ENCODE peak calls at places on chromosomes 16 and 17, in ten cellular contexts. H, X, M, I, U, K, B, N, J and L are unnamed samples.

GRCh38 chr17:1529863-1530262 is 13.5 kb upstream of the INPP5K start:
- DNase-seq in H (no peak), X (no peak), M (no peak), I (no peak), U (no peak), K (no peak), B (no peak), N (no peak), J (no peak), L (no peak)

GRCh38 chr17:292531-293382 is 59.9 kb downstream of the RPH3AL start:
- DNase-seq in H (no peak), X (no peak), M (peak), I (peak), U (no peak), K (no peak), B (no peak), N (no peak), J (peak), L (no peak)

GRCh38 chr16:57784334-57784733 is 18.0 kb downstream of the KIFC3 start:
- DNase-seq in H (no peak), X (no peak), M (no peak), I (no peak), U (no peak), K (no peak), B (no peak), N (no peak), J (no peak), L (no peak)

GRCh38 chr16:67236551-67237395 is 9.8 kb downstream of the TMEM208 start:
- DNase-seq in H (no peak), X (peak), M (peak), I (peak), U (peak), K (peak), B (no peak), N (peak), J (no peak), L (no peak)

GRCh38 chr17:44798352-44798751 is 31.7 kb downstream of the GJC1 start:
- DNase-seq in H (no peak), X (no peak), M (no peak), I (no peak), U (no peak), K (no peak), B (no peak), N (no peak), J (no peak), L (no peak)

GRCh38 chr17:57834146-57834741 is 15.6 kb downstream of the MRPS23 start:
- DNase-seq in H (no peak), X (peak), M (peak), I (peak), U (no peak), K (no peak), B (no peak), N (peak), J (no peak), L (no peak)

GRCh38 chr17:1490643-1491405 is 1.7 kb downstream of the MYO1C start:
- DNase-seq in H (no peak), X (peak), M (peak), I (peak), U (peak), K (peak), B (no peak), N (peak), J (peak), L (no peak)

GRCh38 chr16:27489421-27489820 is 60.3 kb downstream of the GTF3C1 start:
- DNase-seq in H (no peak), X (no peak), M (no peak), I (no peak), U (no peak), K (no peak), B (no peak), N (no peak), J (no peak), L (no peak)

GRCh38 chr16:67504190-67505021 is 21.1 kb upstream of the AGRP start:
- DNase-seq in H (no peak), X (peak), M (no peak), I (no peak), U (no peak), K (no peak), B (no peak), N (peak), J (peak), L (no peak)

GRCh38 chr17:75654176-75654575 is 12.8 kb downstream of the RECQL5 start:
- DNase-seq in H (no peak), X (peak), M (no peak), I (no peak), U (no peak), K (no peak), B (no peak), N (peak), J (no peak), L (no peak)

GRCh38 chr17:73231363-73231762 is 30.3 kb downstream of the CPSF4L start:
- DNase-seq in H (no peak), X (peak), M (no peak), I (no peak), U (no peak), K (no peak), B (no peak), N (peak), J (no peak), L (no peak)

GRCh38 chr17:73513426-73513825 is 130.8 kb downstream of the SDK2 start:
- DNase-seq in H (no peak), X (no peak), M (no peak), I (no peak), U (no peak), K (no peak), B (no peak), N (no peak), J (no peak), L (no peak)

GRCh38 chr16:66933776-66934137 is 445 bp downstream of the CIAO2B start:
- DNase-seq in H (no peak), X (peak), M (no peak), I (no peak), U (no peak), K (no peak), B (no peak), N (no peak), J (no peak), L (no peak)

GRCh38 chr16:86657972-86658371 is 79.6 kb downstream of the FOXL1 start:
- DNase-seq in H (no peak), X (no peak), M (no peak), I (no peak), U (no peak), K (no peak), B (no peak), N (no peak), J (peak), L (no peak)

GRCh38 chr16:74716355-74716754 is 15.7 kb upstream of the MLKL start:
- DNase-seq in H (no peak), X (no peak), M (no peak), I (no peak), U (no peak), K (no peak), B (no peak), N (no peak), J (no peak), L (no peak)
- TF ChIP-seq CTCF in H (no peak), X (no peak), M (no peak), I (no peak), U (no peak), K (no peak), B (no peak), N (no peak), J (no peak), L (no peak)

GRCh38 chr16:25135239-25135878 is 23.8 kb downstream of the LCMT1 start:
- DNase-seq in H (no peak), X (peak), M (no peak), I (no peak), U (no peak), K (no peak), B (no peak), N (peak), J (no peak), L (no peak)
- TF ChIP-seq CTCF in H (no peak), X (peak), M (no peak), I (no peak), U (no peak), K (no peak), B (no peak), N (peak), J (no peak), L (peak)

DNA sequence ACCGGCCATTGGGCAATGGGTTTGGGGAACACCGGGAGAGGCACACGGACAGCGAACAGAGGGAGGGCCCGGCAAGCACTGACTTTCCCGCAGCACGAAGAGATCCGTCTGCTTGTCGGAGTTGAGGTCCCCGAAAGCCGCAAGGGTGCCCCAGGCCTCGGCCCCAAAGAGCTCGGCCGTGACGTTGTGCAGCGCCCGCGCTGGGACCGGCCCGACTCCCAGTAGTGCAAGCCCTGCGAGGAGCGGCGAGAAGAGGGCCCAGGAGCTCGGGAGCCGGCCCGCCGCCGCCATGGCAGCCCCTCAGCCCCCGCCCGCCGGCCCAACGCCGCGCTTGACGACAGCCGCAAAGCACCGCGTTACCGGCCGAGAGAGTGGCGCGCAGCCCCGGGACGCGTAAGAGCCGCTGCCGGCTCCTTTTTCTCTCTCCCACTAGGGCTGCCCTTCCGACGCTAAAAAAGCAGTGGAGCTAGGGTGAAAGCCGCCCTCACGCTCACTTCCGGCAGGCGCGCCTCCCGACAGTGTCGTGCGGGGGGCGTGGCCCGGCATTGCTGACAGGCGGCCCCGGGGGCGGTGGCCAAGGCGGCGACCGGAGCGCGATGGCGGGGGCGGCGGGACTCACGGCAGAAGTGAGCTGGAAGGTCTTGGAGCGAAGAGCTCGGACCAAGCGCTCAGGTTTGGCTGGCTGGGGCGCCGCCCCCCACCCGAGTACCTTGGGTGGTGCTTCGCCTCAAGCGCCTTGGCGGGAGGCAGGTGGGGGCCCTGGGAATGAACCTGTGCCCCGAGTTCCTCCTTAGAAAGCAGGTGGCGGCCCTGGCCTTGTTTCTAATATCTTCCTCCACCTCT is at the start of the genes ITFG1 and PHKB:
- DNase-seq in H (peak), X (peak), M (peak), I (peak), U (peak), K (peak), B (peak), N (peak), J (peak), L (peak)
- TF ChIP-seq CTCF in H (no peak), X (no peak), M (no peak), I (no peak), U (peak), K (no peak), B (no peak), N (no peak), J (no peak), L (no peak)

GRCh38 chr17:50676065-50676975 is 31.4 kb downstream of the ANKRD40 start:
- DNase-seq in H (peak), X (peak), M (no peak), I (no peak), U (no peak), K (no peak), B (no peak), N (no peak), J (peak), L (no peak)
- TF ChIP-seq CTCF in H (no peak), X (no peak), M (no peak), I (no peak), U (no peak), K (no peak), B (no peak), N (no peak), J (no peak), L (no peak)

GRCh38 chr16:25143898-25144297 is 32.4 kb downstream of the LCMT1 start:
- DNase-seq in H (no peak), X (no peak), M (peak), I (peak), U (no peak), K (no peak), B (no peak), N (peak), J (no peak), L (no peak)
- TF ChIP-seq CTCF in H (no peak), X (peak), M (peak), I (peak), U (no peak), K (no peak), B (no peak), N (no peak), J (no peak), L (peak)

GRCh38 chr17:79904865-79905264 is 65.6 kb upstream of the CBX4 start:
- DNase-seq in H (no peak), X (no peak), M (no peak), I (no peak), U (no peak), K (no peak), B (no peak), N (no peak), J (no peak), L (no peak)

GRCh38 chr17:79907855-79908254 is 68.6 kb upstream of the CBX4 start:
- DNase-seq in H (no peak), X (no peak), M (no peak), I (no peak), U (no peak), K (no peak), B (no peak), N (peak), J (no peak), L (no peak)

GRCh38 chr17:79907217-79907715 is 68.0 kb upstream of the CBX4 start:
- DNase-seq in H (no peak), X (no peak), M (no peak), I (no peak), U (no peak), K (no peak), B (no peak), N (no peak), J (no peak), L (no peak)

GRCh38 chr17:79909121-79909520 is 69.9 kb upstream of the CBX4 start:
- DNase-seq in H (no peak), X (peak), M (no peak), I (no peak), U (no peak), K (no peak), B (no peak), N (no peak), J (no peak), L (no peak)

GRCh38 chr17:79905832-79906231 is 66.6 kb upstream of the CBX4 start:
- DNase-seq in H (no peak), X (peak), M (no peak), I (no peak), U (no peak), K (no peak), B (no peak), N (peak), J (no peak), L (no peak)
- TF ChIP-seq CTCF in H (no peak), X (peak), M (no peak), I (no peak), U (no peak), K (no peak), B (no peak), N (no peak), J (no peak), L (peak)

GRCh38 chr17:64177346-64178010 is 47.5 kb upstream of the ERN1 start:
- DNase-seq in H (no peak), X (no peak), M (no peak), I (no peak), U (no peak), K (no peak), B (no peak), N (no peak), J (no peak), L (no peak)

GRCh38 chr17:64178011-64178825 is 48.3 kb upstream of the ERN1 start:
- DNase-seq in H (no peak), X (no peak), M (peak), I (peak), U (no peak), K (no peak), B (no peak), N (peak), J (no peak), L (no peak)

GRCh38 chr17:64180674-64181073 is 50.7 kb upstream of the ERN1 start:
- DNase-seq in H (no peak), X (no peak), M (no peak), I (no peak), U (peak), K (no peak), B (no peak), N (no peak), J (no peak), L (no peak)

GRCh38 chr17:64182325-64183012 is 52.5 kb upstream of the ERN1 start:
- DNase-seq in H (no peak), X (no peak), M (no peak), I (no peak), U (no peak), K (no peak), B (no peak), N (no peak), J (no peak), L (no peak)

GRCh38 chr17:64180089-64180488 is 50.1 kb upstream of the ERN1 start:
- DNase-seq in H (no peak), X (no peak), M (no peak), I (no peak), U (no peak), K (no peak), B (no peak), N (peak), J (no peak), L (no peak)
- TF ChIP-seq CTCF in H (no peak), X (no peak), M (no peak), I (no peak), U (peak), K (no peak), B (no peak), N (peak), J (no peak), L (peak)

GRCh38 chr16:19680972-19681371 is 37.1 kb downstream of the KNOP1 start:
- DNase-seq in H (no peak), X (peak), M (no peak), I (no peak), U (no peak), K (no peak), B (no peak), N (no peak), J (no peak), L (no peak)
- TF ChIP-seq CTCF in H (no peak), X (peak), M (peak), I (no peak), U (no peak), K (no peak), B (no peak), N (peak), J (no peak), L (no peak)

DNA sequence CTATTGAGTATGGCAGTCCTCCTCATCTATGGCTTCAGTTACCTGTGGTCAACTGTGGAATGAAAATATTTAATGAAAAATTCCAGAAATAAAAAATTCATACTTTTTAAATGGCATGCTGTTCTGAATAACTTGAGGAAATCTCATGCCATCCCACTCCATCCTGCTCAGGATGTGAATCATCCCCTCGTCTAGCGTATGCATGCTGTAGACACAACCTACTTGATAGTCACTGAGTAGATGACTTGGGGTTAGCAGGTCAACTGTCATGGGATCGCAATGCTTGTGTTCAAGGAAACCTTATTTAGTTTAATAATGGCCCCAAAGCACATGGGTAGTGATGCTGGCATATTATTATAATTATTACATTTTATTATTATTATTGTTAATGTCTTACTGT is 4.8 kb upstream of the VAC14 start:
- DNase-seq in H (no peak), X (peak), M (no peak), I (no peak), U (no peak), K (no peak), B (no peak), N (peak), J (no peak), L (no peak)
- TF ChIP-seq CTCF in H (no peak), X (no peak), M (no peak), I (no peak), U (no peak), K (no peak), B (no peak), N (no peak), J (no peak), L (no peak)